ENCODE peak calls at places on chromosomes 16 and 17, in five cellular contexts. One of them, this sample, is unnamed.

GRCh38 chr17:6936370-6937028 is 59.4 kb upstream of the ALOX12 start:
- DNase-seq in Caki2: no peak
- DNase-seq in GM20000: peak; percentile 36
- DNase-seq in AG10803: peak; percentile 25
- DNase-seq in stimulated activated naive B cell treated with anti-CD40 and anti-IgM and Interleukin-4, amounts not matched to agents 10 μg/mL and 1 μg/mL and 100 μg/mL, for 72 hours: peak; percentile 48
- DNase-seq in this sample: no peak

GRCh38 chr16:21283521-21284289 is 5.6 kb upstream of the CRYM start:
- DNase-seq in GM20000: peak; percentile 62
- DNase-seq in AG10803: no peak
- DNase-seq in stimulated activated naive B cell treated with anti-CD40 and anti-IgM and Interleukin-4, amounts not matched to agents 10 μg/mL and 1 μg/mL and 100 μg/mL, for 72 hours: no peak
- DNase-seq in Caki2: peak; percentile 34
- DNase-seq in this sample: no peak

GRCh38 chr17:48633266-48633816 is 7.2 kb upstream of the HOXB9 start:
- DNase-seq in stimulated activated naive B cell treated with anti-CD40 and anti-IgM and Interleukin-4, amounts not matched to agents 10 μg/mL and 1 μg/mL and 100 μg/mL, for 72 hours: no peak
- DNase-seq in AG10803: no peak
- DNase-seq in GM20000: no peak
- DNase-seq in Caki2: no peak
- DNase-seq in this sample: no peak

GRCh38 chr16:28879261-28879840 is 1.1 kb downstream of the ATP2A1 start:
- DNase-seq in AG10803: no peak
- DNase-seq in Caki2: no peak
- DNase-seq in stimulated activated naive B cell treated with anti-CD40 and anti-IgM and Interleukin-4, amounts not matched to agents 10 μg/mL and 1 μg/mL and 100 μg/mL, for 72 hours: no peak
- DNase-seq in GM20000: no peak
- DNase-seq in this sample: peak; percentile 65

GRCh38 chr16:68786685-68787418 is 49.8 kb downstream of the CDH1 start:
- DNase-seq in stimulated activated naive B cell treated with anti-CD40 and anti-IgM and Interleukin-4, amounts not matched to agents 10 μg/mL and 1 μg/mL and 100 μg/mL, for 72 hours: no peak
- DNase-seq in GM20000: no peak
- DNase-seq in Caki2: peak; percentile 22
- DNase-seq in AG10803: peak; percentile 84
- DNase-seq in this sample: peak; percentile 71

GRCh38 chr16:64133396-64133795 is 988.5 kb downstream of the CDH11 start:
- DNase-seq in AG10803: peak; percentile 13
- DNase-seq in Caki2: no peak
- DNase-seq in stimulated activated naive B cell treated with anti-CD40 and anti-IgM and Interleukin-4, amounts not matched to agents 10 μg/mL and 1 μg/mL and 100 μg/mL, for 72 hours: no peak
- DNase-seq in GM20000: no peak
- DNase-seq in this sample: no peak

GRCh38 chr17:78674595-78675315 is 97.6 kb upstream of the DNAH17 start:
- DNase-seq in GM20000: no peak
- DNase-seq in Caki2: no peak
- DNase-seq in AG10803: no peak
- DNase-seq in stimulated activated naive B cell treated with anti-CD40 and anti-IgM and Interleukin-4, amounts not matched to agents 10 μg/mL and 1 μg/mL and 100 μg/mL, for 72 hours: no peak
- DNase-seq in this sample: no peak

GRCh38 chr17:61809816-61810392 is 53.4 kb downstream of the BRIP1 start:
- DNase-seq in stimulated activated naive B cell treated with anti-CD40 and anti-IgM and Interleukin-4, amounts not matched to agents 10 μg/mL and 1 μg/mL and 100 μg/mL, for 72 hours: no peak
- DNase-seq in Caki2: no peak
- DNase-seq in AG10803: peak; percentile 74
- DNase-seq in GM20000: no peak
- DNase-seq in this sample: peak; percentile 59

GRCh38 chr16:78122774-78123315 is 23.4 kb downstream of the WWOX start:
- DNase-seq in Caki2: peak; percentile 52
- DNase-seq in stimulated activated naive B cell treated with anti-CD40 and anti-IgM and Interleukin-4, amounts not matched to agents 10 μg/mL and 1 μg/mL and 100 μg/mL, for 72 hours: peak; percentile 9
- DNase-seq in AG10803: peak; percentile 54
- DNase-seq in GM20000: peak; percentile 45
- DNase-seq in this sample: peak; percentile 61

This sample was measured in NCI-H146.